ENCODE peak calls at places on chromosomes 7 and 10, in five cellular contexts. H, F, L, D and Y are unnamed samples.

GRCh38 chr10:77889277-77889903 is 37.2 kb downstream of the DLG5 start:
- DNase-seq in H (peak; percentile 72), F (no peak), L (peak; percentile 88), D (no peak), Y (no peak)

GRCh38 chr7:19011212-19011611 is 106.2 kb downstream of the TWIST1 start:
- DNase-seq in H (no peak), F (no peak), L (no peak), D (no peak), Y (no peak)

GRCh38 chr10:124194199-124194824 is 100.9 kb upstream of the CHST15 start:
- DNase-seq in H (no peak), F (no peak), L (no peak), D (peak; percentile 43), Y (no peak)

GRCh38 chr10:99438890-99439289 is 8.5 kb upstream of the GOT1 start:
- DNase-seq in H (no peak), F (no peak), L (no peak), D (no peak), Y (no peak)

GRCh38 chr10:31004611-31005193 is 27.0 kb downstream of the ZNF438 start:
- DNase-seq in H (peak; percentile 70), F (no peak), L (no peak), D (no peak), Y (no peak)

GRCh38 chr10:126062132-126063032 is 166.0 kb downstream of the FANK1 start:
- DNase-seq in H (peak; percentile 97), F (peak; percentile 12), L (peak; percentile 69), D (peak; percentile 93), Y (peak; percentile 76)

GRCh38 chr10:16989826-16990293 is 139.8 kb downstream of the CUBN start:
- DNase-seq in H (no peak), F (no peak), L (no peak), D (no peak), Y (no peak)

GRCh38 chr7:96508371-96508770 is 186.5 kb upstream of the SLC25A13 start:
- DNase-seq in H (peak; percentile 70), F (no peak), L (no peak), D (no peak), Y (no peak)

GRCh38 chr7:120583835-120584586 is 273.9 kb downstream of the TSPAN12 start:
- DNase-seq in H (peak; percentile 5), F (no peak), L (no peak), D (no peak), Y (no peak)

GRCh38 chr10:7359954-7360353 is 50.9 kb downstream of the SFMBT2 start:
- DNase-seq in H (no peak), F (no peak), L (no peak), D (no peak), Y (no peak)

GRCh38 chr7:50068026-50068425 is 25.0 kb downstream of the ZPBP start:
- DNase-seq in H (peak; percentile 47), F (no peak), L (no peak), D (no peak), Y (no peak)

GRCh38 chr7:40747856-40748255 is 613.1 kb downstream of the SUGCT start:
- DNase-seq in H (peak; percentile 33), F (no peak), L (no peak), D (no peak), Y (no peak)

GRCh38 chr10:63505562-63505961 is 15.6 kb upstream of the REEP3 start:
- DNase-seq in H (no peak), F (no peak), L (no peak), D (no peak), Y (no peak)
- H3K27ac ChIP-seq in H (no peak overlapping the region), F (no peak overlapping the region), L (peak overlapping the region; percentile 7), D (no peak overlapping the region), Y (no peak overlapping the region)

GRCh38 chr10:5435328-5435727 is 23.0 kb downstream of the NET1 start:
- DNase-seq in H (no peak), F (no peak), L (no peak), D (no peak), Y (no peak)

GRCh38 chr10:5428133-5428532 is 15.8 kb downstream of the NET1 start:
- DNase-seq in H (no peak), F (no peak), L (no peak), D (no peak), Y (no peak)

GRCh38 chr10:5434017-5434753 is 21.8 kb downstream of the NET1 start:
- DNase-seq in H (peak; percentile 72), F (no peak), L (no peak), D (no peak), Y (peak; percentile 30)

DNA sequence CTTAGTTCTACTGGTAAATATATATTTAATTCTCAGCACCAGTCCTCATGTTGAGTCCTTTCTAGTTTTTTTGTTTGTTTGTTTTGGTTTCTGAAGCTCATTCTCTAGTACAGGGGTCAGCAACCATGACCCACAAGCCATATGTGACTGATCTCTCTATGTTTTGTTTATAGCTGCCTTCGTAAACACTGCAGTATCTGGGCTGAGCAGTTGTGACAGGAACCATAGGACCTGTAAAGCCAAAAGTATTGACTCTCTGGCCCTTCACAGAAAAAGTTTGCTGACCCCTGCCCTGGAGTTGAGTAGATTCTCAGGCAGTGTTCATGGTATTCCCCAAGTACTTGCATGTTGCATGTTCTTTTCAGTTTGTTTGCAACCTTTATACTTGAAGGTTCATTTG is 20.8 kb downstream of the NET1 start:
- DNase-seq in H (no peak), F (no peak), L (no peak), D (no peak), Y (no peak)
- H3K27ac ChIP-seq in H (no peak overlapping the region), F (no peak overlapping the region), L (no peak overlapping the region), D (no peak overlapping the region), Y (no peak overlapping the region)

GRCh38 chr7:150378853-150379589 is at the start of gene ZNF775:
- DNase-seq in H (peak; percentile 91), F (peak; percentile 97), L (peak; percentile 94), D (peak; percentile 97), Y (peak; percentile 93)
- H3K27ac ChIP-seq in H (peak within 1 kb of the TSS; percentile 24), F (peak within 1 kb of the TSS; percentile 98), L (peak within 1 kb of the TSS; percentile 93), D (peak within 1 kb of the TSS; percentile 95), Y (peak within 1 kb of the TSS; percentile 98)

GRCh38 chr10:70661623-70662361 is 10.5 kb upstream of the ADAMTS14 start:
- DNase-seq in H (no peak), F (no peak), L (peak; percentile 15), D (no peak), Y (no peak)
- H3K27ac ChIP-seq in H (no peak overlapping the region), F (peak overlapping the region; percentile 97), L (no peak overlapping the region), D (no peak overlapping the region), Y (peak overlapping the region; percentile 76)

DNA sequence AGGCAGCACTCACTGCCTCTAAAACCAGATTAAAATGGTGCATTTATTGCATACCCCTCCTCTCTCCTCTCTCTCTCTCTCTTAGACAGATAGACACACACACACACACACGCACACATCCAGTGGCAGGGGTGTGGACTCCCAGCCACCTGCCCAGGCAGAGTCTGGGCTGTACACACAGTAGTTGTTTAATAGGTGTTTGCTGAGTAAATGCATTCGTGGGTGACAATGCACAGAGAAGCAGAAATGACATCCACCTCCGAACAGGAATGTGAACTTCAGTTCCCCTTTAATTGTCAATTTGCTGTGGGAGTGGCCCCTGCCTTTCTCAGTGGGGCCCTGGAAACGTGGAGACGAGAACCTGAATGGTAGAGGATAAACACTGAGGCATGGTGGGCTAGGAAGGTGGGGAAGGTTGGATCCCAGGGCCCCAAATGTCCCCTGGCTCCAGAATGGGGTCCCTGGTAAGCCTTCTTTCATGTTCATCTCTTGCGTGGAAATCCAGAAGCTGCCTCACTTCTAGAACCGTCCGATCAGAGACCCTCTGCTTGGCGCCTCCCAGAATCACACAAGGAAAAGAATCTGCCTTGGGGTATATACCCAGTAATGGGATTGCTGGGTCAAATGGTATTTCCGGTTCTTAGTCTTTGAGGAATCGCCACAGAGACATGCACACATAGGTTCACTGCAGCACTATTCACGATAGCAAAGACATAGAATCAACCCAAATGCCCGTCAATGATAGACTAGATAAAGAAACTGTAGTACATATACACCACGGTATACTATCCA is 58.5 kb upstream of the ECHDC3 start:
- DNase-seq in H (no peak), F (no peak), L (no peak), D (no peak), Y (no peak)
- H3K27ac ChIP-seq in H (no peak overlapping the region), F (peak overlapping the region; percentile 75), L (peak overlapping the region; percentile 89), D (no peak overlapping the region), Y (peak overlapping the region; percentile 47)

GRCh38 chr7:150373049-150373801 is 4.6 kb downstream of the REPIN1 start:
- DNase-seq in H (no peak), F (no peak), L (peak; percentile 73), D (no peak), Y (no peak)

GRCh38 chr7:150372271-150373048 is 3.8 kb downstream of the REPIN1 start:
- DNase-seq in H (no peak), F (no peak), L (no peak), D (no peak), Y (no peak)

GRCh38 chr7:150374472-150374871 is 4.7 kb upstream of the ZNF775 start:
- DNase-seq in H (no peak), F (no peak), L (no peak), D (no peak), Y (no peak)

GRCh38 chr7:150375662-150376521 is 3.2 kb upstream of the ZNF775 start:
- DNase-seq in H (no peak), F (no peak), L (no peak), D (no peak), Y (no peak)

DNA sequence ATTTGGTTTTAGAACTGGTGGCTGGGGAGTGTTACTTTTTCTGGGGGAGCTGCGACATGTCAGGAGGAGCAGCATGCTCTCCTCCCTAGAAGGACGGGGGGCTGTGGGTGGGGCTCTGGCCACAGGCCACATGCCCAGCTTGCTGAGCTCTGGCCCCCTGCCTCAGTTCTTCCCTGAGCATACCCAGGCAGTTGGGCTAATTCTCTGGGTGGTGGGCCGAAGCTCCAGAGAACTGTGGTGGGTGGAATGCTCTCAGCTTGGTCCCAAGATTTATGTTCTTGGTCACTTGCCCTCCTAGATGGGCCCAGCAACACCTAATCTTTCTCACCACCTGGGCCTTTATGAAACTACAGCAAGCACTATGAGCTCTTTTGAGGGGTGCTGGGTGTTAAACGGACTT is 5.1 kb upstream of the ZNF775 start:
- DNase-seq in H (no peak), F (no peak), L (no peak), D (no peak), Y (no peak)
- H3K27ac ChIP-seq in H (no peak overlapping the region), F (no peak overlapping the region), L (peak overlapping the region; percentile 38), D (no peak overlapping the region), Y (no peak overlapping the region)

GRCh38 chr7:114423218-114423496 is 8.5 kb downstream of the FOXP2 start:
- DNase-seq in H (no peak), F (no peak), L (no peak), D (no peak), Y (no peak)

GRCh38 chr7:114416089-114416990 is 1.7 kb downstream of the FOXP2 start:
- DNase-seq in H (no peak), F (no peak), L (no peak), D (no peak), Y (no peak)

GRCh38 chr7:114422478-114423217 is 8.0 kb downstream of the FOXP2 start:
- DNase-seq in H (no peak), F (no peak), L (no peak), D (no peak), Y (no peak)

GRCh38 chr7:114418117-114418516 is 3.5 kb downstream of the FOXP2 start:
- DNase-seq in H (no peak), F (no peak), L (no peak), D (no peak), Y (no peak)

DNA sequence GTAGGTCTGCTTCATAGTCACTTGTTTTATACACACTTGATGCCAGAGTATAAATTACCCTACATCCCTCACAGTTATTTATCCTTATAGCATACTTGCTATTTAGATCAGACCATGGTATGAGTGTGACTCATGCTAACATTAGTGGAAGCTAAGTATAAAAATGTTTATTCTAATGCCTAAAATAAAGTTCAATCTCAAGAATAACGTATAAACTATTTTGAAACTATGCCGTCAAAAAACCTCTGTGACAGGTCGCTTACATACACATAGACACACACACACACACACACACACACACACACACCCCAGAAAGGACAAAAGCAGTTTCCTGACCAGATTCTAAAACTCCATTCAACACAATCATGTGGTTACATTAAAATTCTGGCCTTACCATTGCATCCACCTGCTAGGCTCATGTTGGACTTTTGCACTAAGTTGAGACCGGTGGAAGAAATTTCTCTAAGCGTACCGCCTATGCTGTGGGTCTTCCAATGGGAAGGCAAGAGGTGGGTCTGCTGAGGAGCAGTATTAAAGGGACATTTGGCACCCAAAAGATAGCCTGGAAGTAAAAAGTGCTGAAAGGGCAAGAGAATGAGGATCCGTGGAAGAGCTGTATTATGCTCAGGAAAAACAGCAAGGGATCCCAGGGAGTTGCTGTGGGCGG is 5.0 kb downstream of the FOXP2 start:
- DNase-seq in H (no peak), F (no peak), L (no peak), D (no peak), Y (no peak)
- H3K27ac ChIP-seq in H (no peak overlapping the region), F (no peak overlapping the region), L (no peak overlapping the region), D (no peak overlapping the region), Y (no peak overlapping the region)